ENCODE peak calls at places on chromosomes 1 and 21, in eight cellular contexts. One of them, this sample, is unnamed.

GRCh38 chr1:55288245-55288644 is 73.1 kb upstream of the USP24 start:
- DNase-seq in hippocampal formation: no peak
- DNase-seq in SW480: no peak
- DNase-seq in ovary: peak
- DNase-seq in left cardiac atrium: peak
- DNase-seq in stimulated activated CD4-positive, alpha-beta T cell treated with anti-CD3 and anti-CD28 coated beads, Interleukin-1b, Interleukin-23, amount 100 ng/mL, for 4 hours: no peak
- DNase-seq in cardiac fibroblast: peak
- DNase-seq in effector CD8-positive, alpha-beta T cell: no peak
- DNase-seq in this sample: no peak

GRCh38 chr21:35457097-35457496 is 408.0 kb upstream of the RUNX1 start:
- DNase-seq in hippocampal formation: no peak
- DNase-seq in SW480: no peak
- DNase-seq in ovary: no peak
- DNase-seq in left cardiac atrium: no peak
- DNase-seq in stimulated activated CD4-positive, alpha-beta T cell treated with anti-CD3 and anti-CD28 coated beads, Interleukin-1b, Interleukin-23, amount 100 ng/mL, for 4 hours: no peak
- DNase-seq in cardiac fibroblast: no peak
- DNase-seq in effector CD8-positive, alpha-beta T cell: no peak
- DNase-seq in this sample: no peak

GRCh38 chr1:43007377-43008105 is 48.9 kb upstream of the SLC2A1 start:
- DNase-seq in hippocampal formation: no peak
- DNase-seq in SW480: peak
- DNase-seq in ovary: no peak
- DNase-seq in left cardiac atrium: no peak
- DNase-seq in stimulated activated CD4-positive, alpha-beta T cell treated with anti-CD3 and anti-CD28 coated beads, Interleukin-1b, Interleukin-23, amount 100 ng/mL, for 4 hours: no peak
- DNase-seq in cardiac fibroblast: no peak
- DNase-seq in effector CD8-positive, alpha-beta T cell: no peak
- DNase-seq in this sample: no peak

GRCh38 chr1:192660613-192661012 is 24.7 kb downstream of the RGS13 start:
- DNase-seq in hippocampal formation: no peak
- DNase-seq in SW480: no peak
- DNase-seq in ovary: no peak
- DNase-seq in left cardiac atrium: no peak
- DNase-seq in stimulated activated CD4-positive, alpha-beta T cell treated with anti-CD3 and anti-CD28 coated beads, Interleukin-1b, Interleukin-23, amount 100 ng/mL, for 4 hours: no peak
- DNase-seq in cardiac fibroblast: no peak
- DNase-seq in effector CD8-positive, alpha-beta T cell: no peak
- DNase-seq in this sample: no peak

GRCh38 chr1:200453544-200453905 is 43.7 kb upstream of the ZNF281 start:
- DNase-seq in hippocampal formation: no peak
- DNase-seq in SW480: no peak
- DNase-seq in ovary: no peak
- DNase-seq in left cardiac atrium: no peak
- DNase-seq in stimulated activated CD4-positive, alpha-beta T cell treated with anti-CD3 and anti-CD28 coated beads, Interleukin-1b, Interleukin-23, amount 100 ng/mL, for 4 hours: no peak
- DNase-seq in cardiac fibroblast: peak
- DNase-seq in effector CD8-positive, alpha-beta T cell: no peak
- DNase-seq in this sample: no peak

GRCh38 chr1:225651376-225651871 is 1.5 kb downstream of the ENAH start:
- DNase-seq in hippocampal formation: no peak
- DNase-seq in SW480: peak
- DNase-seq in ovary: no peak
- DNase-seq in left cardiac atrium: no peak
- DNase-seq in stimulated activated CD4-positive, alpha-beta T cell treated with anti-CD3 and anti-CD28 coated beads, Interleukin-1b, Interleukin-23, amount 100 ng/mL, for 4 hours: no peak
- DNase-seq in cardiac fibroblast: peak
- DNase-seq in effector CD8-positive, alpha-beta T cell: no peak
- DNase-seq in this sample: no peak

GRCh38 chr1:205587576-205587975 is 44.2 kb downstream of the ELK4 start:
- DNase-seq in hippocampal formation: no peak
- DNase-seq in SW480: no peak
- DNase-seq in ovary: no peak
- DNase-seq in left cardiac atrium: no peak
- DNase-seq in stimulated activated CD4-positive, alpha-beta T cell treated with anti-CD3 and anti-CD28 coated beads, Interleukin-1b, Interleukin-23, amount 100 ng/mL, for 4 hours: no peak
- DNase-seq in cardiac fibroblast: no peak
- DNase-seq in effector CD8-positive, alpha-beta T cell: no peak
- DNase-seq in this sample: no peak

GRCh38 chr1:63829349-63830327 is 55.8 kb downstream of the ROR1 start:
- DNase-seq in hippocampal formation: no peak
- DNase-seq in SW480: no peak
- DNase-seq in ovary: no peak
- DNase-seq in left cardiac atrium: no peak
- DNase-seq in stimulated activated CD4-positive, alpha-beta T cell treated with anti-CD3 and anti-CD28 coated beads, Interleukin-1b, Interleukin-23, amount 100 ng/mL, for 4 hours: no peak
- DNase-seq in cardiac fibroblast: peak
- DNase-seq in effector CD8-positive, alpha-beta T cell: no peak
- DNase-seq in this sample: no peak

GRCh38 chr1:203082571-203083462 is 3.0 kb downstream of the MYOG start:
- DNase-seq in hippocampal formation: no peak
- DNase-seq in SW480: no peak
- DNase-seq in ovary: no peak
- DNase-seq in left cardiac atrium: no peak
- DNase-seq in stimulated activated CD4-positive, alpha-beta T cell treated with anti-CD3 and anti-CD28 coated beads, Interleukin-1b, Interleukin-23, amount 100 ng/mL, for 4 hours: no peak
- DNase-seq in cardiac fibroblast: no peak
- DNase-seq in effector CD8-positive, alpha-beta T cell: no peak
- DNase-seq in this sample: no peak

GRCh38 chr1:197775282-197776262 is at the start of gene DENND1B:
- DNase-seq in hippocampal formation: peak
- DNase-seq in SW480: peak
- DNase-seq in ovary: peak
- DNase-seq in left cardiac atrium: peak
- DNase-seq in stimulated activated CD4-positive, alpha-beta T cell treated with anti-CD3 and anti-CD28 coated beads, Interleukin-1b, Interleukin-23, amount 100 ng/mL, for 4 hours: peak
- DNase-seq in cardiac fibroblast: peak
- DNase-seq in effector CD8-positive, alpha-beta T cell: peak
- DNase-seq in this sample: peak

GRCh38 chr1:24391882-24392603 is 21.5 kb downstream of the STPG1 start:
- DNase-seq in hippocampal formation: peak
- DNase-seq in SW480: peak
- DNase-seq in ovary: peak
- DNase-seq in left cardiac atrium: peak
- DNase-seq in stimulated activated CD4-positive, alpha-beta T cell treated with anti-CD3 and anti-CD28 coated beads, Interleukin-1b, Interleukin-23, amount 100 ng/mL, for 4 hours: peak
- DNase-seq in cardiac fibroblast: peak
- DNase-seq in effector CD8-positive, alpha-beta T cell: peak
- DNase-seq in this sample: peak

GRCh38 chr1:214111796-214112195 is 124.0 kb downstream of the PROX1 start:
- DNase-seq in hippocampal formation: no peak
- DNase-seq in SW480: no peak
- DNase-seq in ovary: no peak
- DNase-seq in left cardiac atrium: no peak
- DNase-seq in stimulated activated CD4-positive, alpha-beta T cell treated with anti-CD3 and anti-CD28 coated beads, Interleukin-1b, Interleukin-23, amount 100 ng/mL, for 4 hours: no peak
- DNase-seq in cardiac fibroblast: no peak
- DNase-seq in effector CD8-positive, alpha-beta T cell: no peak
- DNase-seq in this sample: no peak

GRCh38 chr1:25703671-25704637 is 87.4 kb downstream of the MAN1C1 start:
- DNase-seq in hippocampal formation: peak
- DNase-seq in SW480: no peak
- DNase-seq in ovary: no peak
- DNase-seq in left cardiac atrium: no peak
- DNase-seq in stimulated activated CD4-positive, alpha-beta T cell treated with anti-CD3 and anti-CD28 coated beads, Interleukin-1b, Interleukin-23, amount 100 ng/mL, for 4 hours: peak
- DNase-seq in cardiac fibroblast: no peak
- DNase-seq in effector CD8-positive, alpha-beta T cell: no peak
- DNase-seq in this sample: peak

GRCh38 chr1:31822766-31823165 is 6.9 kb upstream of the SPOCD1 start:
- DNase-seq in hippocampal formation: peak
- DNase-seq in SW480: no peak
- DNase-seq in ovary: no peak
- DNase-seq in left cardiac atrium: no peak
- DNase-seq in stimulated activated CD4-positive, alpha-beta T cell treated with anti-CD3 and anti-CD28 coated beads, Interleukin-1b, Interleukin-23, amount 100 ng/mL, for 4 hours: no peak
- DNase-seq in cardiac fibroblast: peak
- DNase-seq in effector CD8-positive, alpha-beta T cell: no peak
- DNase-seq in this sample: peak

GRCh38 chr1:230867903-230868735 is at the start of gene C1orf198:
- DNase-seq in hippocampal formation: peak
- DNase-seq in SW480: peak
- DNase-seq in ovary: peak
- DNase-seq in left cardiac atrium: peak
- DNase-seq in stimulated activated CD4-positive, alpha-beta T cell treated with anti-CD3 and anti-CD28 coated beads, Interleukin-1b, Interleukin-23, amount 100 ng/mL, for 4 hours: peak
- DNase-seq in cardiac fibroblast: peak
- DNase-seq in effector CD8-positive, alpha-beta T cell: peak
- DNase-seq in this sample: peak

GRCh38 chr1:220894025-220894923 is 15.0 kb downstream of the HLX start:
- DNase-seq in hippocampal formation: no peak
- DNase-seq in SW480: no peak
- DNase-seq in ovary: no peak
- DNase-seq in left cardiac atrium: no peak
- DNase-seq in stimulated activated CD4-positive, alpha-beta T cell treated with anti-CD3 and anti-CD28 coated beads, Interleukin-1b, Interleukin-23, amount 100 ng/mL, for 4 hours: no peak
- DNase-seq in cardiac fibroblast: no peak
- DNase-seq in effector CD8-positive, alpha-beta T cell: no peak
- DNase-seq in this sample: no peak

GRCh38 chr21:18369115-18369514 is 34.5 kb downstream of the TMPRSS15 start:
- DNase-seq in hippocampal formation: peak
- DNase-seq in SW480: peak
- DNase-seq in ovary: no peak
- DNase-seq in left cardiac atrium: no peak
- DNase-seq in stimulated activated CD4-positive, alpha-beta T cell treated with anti-CD3 and anti-CD28 coated beads, Interleukin-1b, Interleukin-23, amount 100 ng/mL, for 4 hours: no peak
- DNase-seq in cardiac fibroblast: no peak
- DNase-seq in effector CD8-positive, alpha-beta T cell: no peak
- DNase-seq in this sample: peak

GRCh38 chr1:46448109-46448911 is 41.3 kb upstream of the DMBX1 start:
- DNase-seq in hippocampal formation: no peak
- DNase-seq in SW480: no peak
- DNase-seq in ovary: no peak
- DNase-seq in left cardiac atrium: no peak
- DNase-seq in stimulated activated CD4-positive, alpha-beta T cell treated with anti-CD3 and anti-CD28 coated beads, Interleukin-1b, Interleukin-23, amount 100 ng/mL, for 4 hours: no peak
- DNase-seq in cardiac fibroblast: no peak
- DNase-seq in effector CD8-positive, alpha-beta T cell: no peak
- DNase-seq in this sample: no peak

GRCh38 chr1:82343381-82343780 is 542.6 kb downstream of the ADGRL2 start:
- DNase-seq in hippocampal formation: no peak
- DNase-seq in SW480: no peak
- DNase-seq in ovary: no peak
- DNase-seq in left cardiac atrium: no peak
- DNase-seq in stimulated activated CD4-positive, alpha-beta T cell treated with anti-CD3 and anti-CD28 coated beads, Interleukin-1b, Interleukin-23, amount 100 ng/mL, for 4 hours: no peak
- DNase-seq in cardiac fibroblast: peak
- DNase-seq in effector CD8-positive, alpha-beta T cell: no peak
- DNase-seq in this sample: no peak

GRCh38 chr21:14686466-14687276 is 140.6 kb upstream of the SAMSN1 start:
- DNase-seq in hippocampal formation: no peak
- DNase-seq in SW480: no peak
- DNase-seq in ovary: no peak
- DNase-seq in left cardiac atrium: no peak
- DNase-seq in stimulated activated CD4-positive, alpha-beta T cell treated with anti-CD3 and anti-CD28 coated beads, Interleukin-1b, Interleukin-23, amount 100 ng/mL, for 4 hours: no peak
- DNase-seq in cardiac fibroblast: peak
- DNase-seq in effector CD8-positive, alpha-beta T cell: no peak
- DNase-seq in this sample: no peak